ENCODE peak calls at places on chromosomes 7 and 10, in eight cellular contexts. R, J, D, C, G, W, B and F are unnamed samples. For H3K9me3, the result is how much of the 10 kb centered on the place peaks cover.

GRCh38 chr7:108004220-108005142 is 1.5 kb upstream of the LAMB1 start:
- DNase-seq in R (peak), J (peak), D (peak), C (no peak), G (no peak), W (no peak), B (no peak), F (no peak)

GRCh38 chr7:39172137-39172536 is 194.4 kb downstream of the POU6F2 start:
- DNase-seq in R (no peak), J (no peak), D (no peak), C (no peak), G (no peak), W (no peak), B (no peak), F (no peak)

GRCh38 chr10:50552771-50553535 is 70.8 kb downstream of the SGMS1 start:
- DNase-seq in R (peak), J (peak), D (no peak), C (peak), G (no peak), W (no peak), B (no peak), F (no peak)

GRCh38 chr7:2923291-2923781 is 79.2 kb upstream of the GNA12 start:
- DNase-seq in R (no peak), J (no peak), D (no peak), C (no peak), G (no peak), W (no peak), B (no peak), F (no peak)

GRCh38 chr10:3090914-3091313 is 23.6 kb downstream of the PFKP start:
- DNase-seq in R (peak), J (peak), D (peak), C (peak), G (no peak), W (no peak), B (peak), F (no peak)

GRCh38 chr7:98852826-98853225 is 17.0 kb downstream of the TMEM130 start:
- DNase-seq in R (no peak), J (no peak), D (no peak), C (no peak), G (no peak), W (no peak), B (no peak), F (no peak)

GRCh38 chr7:45358277-45358676 is 200.7 kb downstream of the RAMP3 start:
- DNase-seq in R (no peak), J (no peak), D (no peak), C (no peak), G (no peak), W (no peak), B (no peak), F (no peak)

GRCh38 chr7:119783799-119784198 is 489.2 kb upstream of the KCND2 start:
- DNase-seq in R (no peak), J (peak), D (no peak), C (peak), G (no peak), W (no peak), B (no peak), F (no peak)

DNA sequence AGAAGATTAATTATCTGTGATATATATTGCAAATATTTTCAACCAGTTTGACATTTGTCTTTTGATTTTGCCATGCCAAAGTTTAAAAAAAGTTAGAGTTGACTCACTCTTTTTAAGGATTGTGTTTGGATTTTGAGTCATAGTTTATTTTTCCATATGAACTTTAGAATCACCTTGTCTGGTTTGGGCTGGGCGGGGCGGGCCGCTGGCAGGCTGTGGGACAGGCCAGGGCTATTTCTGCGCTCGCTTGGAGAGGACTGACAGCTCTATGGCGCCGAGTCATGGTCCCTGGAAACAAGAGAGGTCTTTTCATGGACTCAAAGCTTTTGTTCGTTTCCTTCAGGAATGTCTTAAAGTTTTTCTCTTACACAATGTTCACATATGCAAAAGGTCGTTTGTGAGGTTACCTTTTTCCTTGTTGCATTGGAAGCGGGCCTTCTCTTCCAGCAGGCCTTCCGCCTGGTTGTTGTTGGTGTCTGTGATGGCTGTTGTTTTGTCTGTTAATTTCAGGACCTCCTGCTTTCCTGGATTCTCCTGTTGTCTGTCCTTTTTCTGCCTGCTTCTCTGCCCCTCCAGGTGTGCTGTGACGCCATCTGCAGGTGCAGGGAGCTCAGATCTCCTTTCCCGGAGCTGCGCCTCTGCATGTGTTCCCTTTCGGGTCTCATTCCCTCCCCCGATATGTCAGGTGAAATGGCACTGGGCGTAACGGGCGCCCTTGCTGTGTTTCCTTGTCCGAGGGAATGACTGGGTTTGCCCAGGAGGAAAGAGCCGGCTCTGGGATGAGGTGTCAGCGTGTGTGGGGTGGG is 53.8 kb downstream of the INPP5A start:
- DNase-seq in R (peak), J (peak), D (peak), C (peak), G (no peak), W (no peak), B (peak), F (no peak)
- TF ChIP-seq CTCF in R (no peak), J (no peak), D (no peak), C (no peak), G (no peak), W (no peak), B (no peak), F (no peak)

GRCh38 chr7:63070696-63071095 is 928.0 kb upstream of the ZNF722 start:
- DNase-seq in R (no peak), J (no peak), D (no peak), C (no peak), G (no peak), W (peak), B (no peak), F (no peak)

GRCh38 chr7:63071920-63072319 is 926.7 kb upstream of the ZNF722 start:
- DNase-seq in R (no peak), J (no peak), D (no peak), C (no peak), G (no peak), W (peak), B (no peak), F (no peak)

GRCh38 chr7:63071396-63071795 is 927.3 kb upstream of the ZNF722 start:
- DNase-seq in R (no peak), J (no peak), D (no peak), C (peak), G (no peak), W (no peak), B (no peak), F (no peak)

GRCh38 chr7:63065684-63066083 is 933.0 kb upstream of the ZNF722 start:
- DNase-seq in R (no peak), J (no peak), D (no peak), C (no peak), G (no peak), W (no peak), B (no peak), F (no peak)

GRCh38 chr7:63067897-63068585 is 930.6 kb upstream of the ZNF722 start:
- DNase-seq in R (peak), J (no peak), D (no peak), C (no peak), G (no peak), W (peak), B (no peak), F (no peak)
- H3K9me3 ChIP-seq in R (under half), J (under half), D (under half), C (half or more), G (under half), W (under half), B (under half), F (under half)

DNA sequence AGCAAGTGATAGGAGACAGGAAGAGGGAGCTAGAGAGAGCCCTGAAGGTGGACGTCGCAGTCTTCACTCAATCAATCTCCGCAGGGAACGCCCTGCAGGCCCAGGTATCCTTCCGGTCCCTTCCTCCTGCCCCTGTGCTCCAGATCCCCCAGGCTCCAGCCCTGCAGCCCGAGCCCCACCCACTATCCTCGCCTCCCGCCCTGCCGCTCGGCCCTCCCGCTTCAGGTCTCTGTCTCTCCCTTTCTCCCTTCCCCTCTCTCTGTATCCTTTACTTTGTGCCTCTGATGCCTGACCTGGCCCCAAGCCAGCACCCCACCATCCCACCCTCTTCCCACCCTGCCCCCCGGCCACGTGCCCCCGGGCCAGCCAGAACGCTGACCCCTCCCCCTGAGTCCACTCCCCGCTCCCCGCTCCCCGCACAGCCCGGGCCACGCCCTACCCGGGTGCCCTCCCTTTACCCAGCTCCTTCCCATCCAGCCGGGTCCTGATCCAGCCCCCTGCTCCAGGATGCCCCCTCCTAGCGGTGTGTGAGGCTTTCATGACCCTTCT is 127.7 kb downstream of the UBE2H start:
- DNase-seq in R (peak), J (peak), D (peak), C (no peak), G (peak), W (no peak), B (peak), F (peak)
- TF ChIP-seq CTCF in R (no peak), J (no peak), D (no peak), C (no peak), G (no peak), W (peak), B (no peak), F (no peak)

DNA sequence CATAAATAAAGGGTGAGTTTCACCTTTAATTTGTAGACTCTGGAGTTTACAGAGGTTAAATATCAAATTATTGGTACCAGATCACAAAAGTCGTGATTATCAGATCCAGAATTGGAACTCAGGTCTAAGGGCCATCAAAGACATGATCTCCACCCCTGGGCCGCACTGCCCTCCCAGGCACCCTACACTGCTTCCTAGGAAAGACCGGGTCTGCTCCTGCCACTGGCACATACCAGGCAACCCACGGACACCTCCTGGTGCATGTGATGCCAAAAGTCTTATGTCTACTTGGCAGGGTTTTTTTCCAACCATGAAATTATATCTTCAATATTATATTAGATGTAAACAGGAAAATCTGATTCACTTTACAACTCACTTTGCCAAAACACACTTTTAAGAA is 452.8 kb downstream of the PTPRN2 start:
- DNase-seq in R (no peak), J (no peak), D (no peak), C (no peak), G (no peak), W (no peak), B (no peak), F (no peak)
- H3K9me3 ChIP-seq in R (under half), J (under half), D (under half), C (under half), G (under half), W (under half), B (under half), F (under half)

DNA sequence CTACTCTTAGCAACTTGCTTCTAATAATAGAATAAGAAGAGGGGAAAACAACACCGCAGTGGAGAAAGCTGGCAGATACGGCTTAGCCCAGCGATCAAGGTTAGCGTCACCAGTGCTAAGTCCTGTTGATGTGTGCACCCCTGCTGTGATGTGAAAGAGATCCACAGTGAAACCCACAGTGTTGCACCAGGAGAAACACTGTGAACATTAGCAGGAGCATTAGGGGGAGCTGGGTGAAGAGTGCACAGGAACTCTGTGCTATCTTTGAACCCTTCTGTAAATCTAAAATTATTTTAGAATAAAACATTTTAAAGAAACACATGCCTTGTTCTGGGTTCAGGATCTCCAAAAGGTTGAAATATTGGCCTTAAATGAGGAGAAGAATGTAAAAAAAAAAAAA is 154.1 kb upstream of the UNC5B start:
- DNase-seq in R (no peak), J (no peak), D (no peak), C (no peak), G (no peak), W (no peak), B (no peak), F (no peak)
- TF ChIP-seq CTCF in R (no peak), J (no peak), D (no peak), C (no peak), G (no peak), W (no peak), B (no peak), F (no peak)

DNA sequence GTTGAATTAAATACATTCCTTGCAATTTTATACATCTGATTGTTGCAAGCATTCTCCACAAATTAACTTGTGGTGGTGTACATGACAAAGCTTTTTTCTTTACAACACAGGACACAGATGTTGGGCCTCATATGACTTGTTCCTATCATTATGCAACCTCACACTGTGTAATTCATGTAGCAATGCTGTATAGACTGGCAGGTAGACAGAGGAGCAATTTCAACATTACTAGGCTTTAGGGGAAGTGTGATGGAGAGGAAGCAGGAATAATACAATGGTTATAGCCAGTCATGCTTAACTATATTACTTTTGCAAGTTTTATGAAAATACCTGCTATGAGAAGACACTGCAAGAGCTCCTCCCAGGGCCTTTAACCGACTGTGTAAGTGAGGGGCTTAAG is 832.1 kb downstream of the CNTNAP2 start:
- DNase-seq in R (no peak), J (no peak), D (no peak), C (no peak), G (no peak), W (no peak), B (no peak), F (no peak)
- H3K9me3 ChIP-seq in R (under half), J (under half), D (under half), C (under half), G (under half), W (under half), B (under half), F (under half)

DNA sequence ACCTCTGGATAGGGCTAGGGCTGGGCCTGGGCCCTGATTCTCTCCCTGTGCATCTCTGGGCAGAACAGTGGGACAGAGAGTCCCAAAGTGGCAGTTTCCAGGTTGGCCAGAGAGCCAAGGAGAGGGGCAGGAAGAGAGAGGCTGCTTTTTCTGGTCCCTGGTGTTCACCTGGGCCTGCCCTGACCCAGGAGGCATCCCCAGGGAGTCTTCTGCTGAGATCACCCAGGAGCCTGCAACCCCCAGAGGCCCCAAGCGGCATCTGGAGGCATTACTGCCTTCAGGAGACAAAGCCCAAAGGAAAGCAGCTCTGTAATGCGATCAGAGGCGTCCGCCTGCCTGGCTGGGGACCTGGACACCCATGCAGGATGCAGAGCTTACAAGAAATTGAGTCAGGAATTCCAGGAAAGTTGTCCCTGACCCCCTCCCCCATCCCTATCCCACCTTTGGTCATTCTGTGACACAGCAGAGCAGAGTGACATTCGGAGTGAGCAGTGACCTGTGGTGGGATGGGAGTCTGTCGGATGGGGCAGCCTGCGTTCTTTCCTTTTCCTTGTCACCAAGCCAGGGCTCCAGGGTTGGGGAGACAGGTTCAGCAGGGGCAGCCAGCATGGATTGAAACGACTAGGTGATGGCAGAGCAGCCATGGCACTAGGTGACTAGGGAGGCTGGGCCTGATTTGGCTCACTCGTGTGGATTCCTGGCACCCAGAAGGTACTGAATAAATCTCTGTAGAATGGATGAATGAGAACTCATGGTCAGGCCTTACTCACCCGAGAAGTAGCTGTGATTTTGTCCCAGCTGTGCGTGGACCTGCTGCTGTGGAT is 10.4 kb downstream of the UNC5B start:
- DNase-seq in R (no peak), J (no peak), D (no peak), C (peak), G (no peak), W (no peak), B (peak), F (no peak)
- TF ChIP-seq CTCF in R (no peak), J (peak), D (no peak), C (no peak), G (no peak), W (no peak), B (no peak), F (no peak)